ENCODE peak calls at places on chromosome 10, in seven cellular contexts. One of them, this sample, is unnamed.

GRCh38 chr10:98041352-98042043 is 11.1 kb upstream of the CRTAC1 start:
- DNase-seq in left ventricle myocardium inferior: peak; percentile 44
- DNase-seq in psoas muscle: peak; percentile 66
- DNase-seq in fibroblast of lung: peak; percentile 58
- DNase-seq in GM23338: peak; percentile 89
- DNase-seq in astrocyte: peak; percentile 14
- DNase-seq in ovary: no peak
- DNase-seq in this sample: no peak

GRCh38 chr10:96352587-96352986 is 6.2 kb downstream of the OPALIN start:
- DNase-seq in left ventricle myocardium inferior: no peak
- DNase-seq in ovary: no peak
- DNase-seq in astrocyte: no peak
- DNase-seq in fibroblast of lung: no peak
- DNase-seq in GM23338: no peak
- DNase-seq in psoas muscle: no peak
- DNase-seq in this sample: no peak

GRCh38 chr10:129426670-129427069 is 40.4 kb upstream of the MGMT start:
- DNase-seq in psoas muscle: no peak
- DNase-seq in astrocyte: no peak
- DNase-seq in GM23338: no peak
- DNase-seq in fibroblast of lung: no peak
- DNase-seq in left ventricle myocardium inferior: no peak
- DNase-seq in ovary: no peak
- DNase-seq in this sample: no peak

GRCh38 chr10:27815261-27815660 is 69.6 kb upstream of the MKX start:
- DNase-seq in astrocyte: peak; percentile 18
- DNase-seq in fibroblast of lung: no peak
- DNase-seq in GM23338: no peak
- DNase-seq in left ventricle myocardium inferior: no peak
- DNase-seq in ovary: no peak
- DNase-seq in psoas muscle: no peak
- DNase-seq in this sample: no peak

GRCh38 chr10:43862756-43863155 is 214.1 kb upstream of the ZNF32 start:
- DNase-seq in ovary: no peak
- DNase-seq in left ventricle myocardium inferior: no peak
- DNase-seq in psoas muscle: no peak
- DNase-seq in GM23338: no peak
- DNase-seq in fibroblast of lung: no peak
- DNase-seq in astrocyte: no peak
- DNase-seq in this sample: no peak

GRCh38 chr10:132756591-132756990 is 29.4 kb downstream of the NKX6-2 start:
- DNase-seq in GM23338: no peak
- DNase-seq in psoas muscle: no peak
- DNase-seq in left ventricle myocardium inferior: no peak
- DNase-seq in ovary: no peak
- DNase-seq in astrocyte: no peak
- DNase-seq in fibroblast of lung: no peak
- DNase-seq in this sample: no peak

GRCh38 chr10:79345241-79346011 is 1.8 kb upstream of the PPIF start:
- DNase-seq in ovary: peak; percentile 22
- DNase-seq in GM23338: no peak
- DNase-seq in left ventricle myocardium inferior: no peak
- DNase-seq in astrocyte: no peak
- DNase-seq in psoas muscle: no peak
- DNase-seq in fibroblast of lung: no peak
- DNase-seq in this sample: no peak

GRCh38 chr10:73803680-73804286 is 7.6 kb downstream of the NDST2 start:
- DNase-seq in left ventricle myocardium inferior: no peak
- DNase-seq in fibroblast of lung: no peak
- DNase-seq in ovary: no peak
- DNase-seq in psoas muscle: peak; percentile 3
- DNase-seq in GM23338: no peak
- DNase-seq in astrocyte: no peak
- DNase-seq in this sample: no peak

GRCh38 chr10:821322-821721 is 110.2 kb downstream of the LARP4B start:
- DNase-seq in astrocyte: peak; percentile 71
- DNase-seq in ovary: no peak
- DNase-seq in GM23338: no peak
- DNase-seq in fibroblast of lung: no peak
- DNase-seq in left ventricle myocardium inferior: no peak
- DNase-seq in psoas muscle: no peak
- DNase-seq in this sample: no peak

GRCh38 chr10:69248117-69248730 is 28.1 kb downstream of the HKDC1 start:
- DNase-seq in astrocyte: no peak
- DNase-seq in psoas muscle: no peak
- DNase-seq in fibroblast of lung: no peak
- DNase-seq in ovary: no peak
- DNase-seq in left ventricle myocardium inferior: no peak
- DNase-seq in GM23338: no peak
- DNase-seq in this sample: no peak

GRCh38 chr10:119643306-119644214 is 7.6 kb upstream of the BAG3 start:
- DNase-seq in fibroblast of lung: peak; percentile 50
- DNase-seq in left ventricle myocardium inferior: no peak
- DNase-seq in GM23338: no peak
- DNase-seq in ovary: no peak
- DNase-seq in astrocyte: peak; percentile 47
- DNase-seq in psoas muscle: no peak
- DNase-seq in this sample: no peak

GRCh38 chr10:126997801-126998590 is 92.8 kb downstream of the DOCK1 start:
- DNase-seq in psoas muscle: no peak
- DNase-seq in ovary: no peak
- DNase-seq in astrocyte: no peak
- DNase-seq in GM23338: no peak
- DNase-seq in fibroblast of lung: no peak
- DNase-seq in left ventricle myocardium inferior: no peak
- DNase-seq in this sample: no peak

GRCh38 chr10:30803901-30804322 is 174.4 kb upstream of the LYZL2 start:
- DNase-seq in astrocyte: peak; percentile 70
- DNase-seq in psoas muscle: peak; percentile 83
- DNase-seq in ovary: no peak
- DNase-seq in left ventricle myocardium inferior: peak; percentile 50
- DNase-seq in GM23338: no peak
- DNase-seq in fibroblast of lung: peak; percentile 59
- DNase-seq in this sample: no peak

GRCh38 chr10:34341473-34341872 is 473.6 kb downstream of the PARD3 start:
- DNase-seq in ovary: peak; percentile 34
- DNase-seq in GM23338: no peak
- DNase-seq in fibroblast of lung: no peak
- DNase-seq in astrocyte: peak; percentile 24
- DNase-seq in psoas muscle: no peak
- DNase-seq in left ventricle myocardium inferior: no peak
- DNase-seq in this sample: no peak

GRCh38 chr10:77173615-77174461 is 463.8 kb downstream of the KCNMA1 start:
- DNase-seq in left ventricle myocardium inferior: peak; percentile 60
- DNase-seq in GM23338: peak; percentile 90
- DNase-seq in psoas muscle: peak; percentile 81
- DNase-seq in fibroblast of lung: peak; percentile 85
- DNase-seq in ovary: peak; percentile 80
- DNase-seq in astrocyte: peak; percentile 43
- DNase-seq in this sample: no peak

GRCh38 chr10:76738991-76739390 is 898.6 kb downstream of the KCNMA1 start:
- DNase-seq in ovary: no peak
- DNase-seq in left ventricle myocardium inferior: no peak
- DNase-seq in GM23338: no peak
- DNase-seq in psoas muscle: no peak
- DNase-seq in fibroblast of lung: no peak
- DNase-seq in astrocyte: no peak
- DNase-seq in this sample: no peak

GRCh38 chr10:72888151-72888638 is 5.3 kb upstream of the OIT3 start:
- DNase-seq in left ventricle myocardium inferior: no peak
- DNase-seq in fibroblast of lung: no peak
- DNase-seq in ovary: no peak
- DNase-seq in GM23338: no peak
- DNase-seq in astrocyte: no peak
- DNase-seq in psoas muscle: no peak
- DNase-seq in this sample: no peak

DNA sequence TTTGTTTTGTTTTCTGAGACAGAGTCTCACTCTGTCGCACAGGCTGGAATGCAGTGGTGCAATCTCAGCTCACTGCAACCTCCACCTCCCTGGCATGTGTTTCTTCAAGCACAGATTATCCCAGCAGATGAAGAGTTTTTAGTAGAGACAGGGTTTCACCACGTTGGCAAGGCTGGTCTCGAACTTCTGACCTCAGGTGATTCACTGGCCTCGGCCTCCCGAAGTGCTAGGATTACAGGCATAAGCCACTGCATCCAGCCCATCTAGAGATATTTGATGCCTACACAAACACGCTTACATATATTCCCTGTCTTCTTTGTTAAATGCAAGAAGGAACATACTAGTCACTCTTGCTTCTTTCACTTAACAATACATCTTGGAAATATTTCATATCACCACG is 5.9 kb upstream of the PTF1A start:
- DNase-seq in fibroblast of lung: no peak
- DNase-seq in GM23338: no peak
- DNase-seq in ovary: no peak
- DNase-seq in astrocyte: no peak
- DNase-seq in psoas muscle: no peak
- DNase-seq in left ventricle myocardium inferior: no peak
- DNase-seq in this sample: no peak
- H3K27me3 ChIP-seq in fibroblast of lung: peaks cover 6% of the 10 kb centered on the region
- H3K27me3 ChIP-seq in GM23338: peaks cover 100% of the 10 kb centered on the region
- H3K27me3 ChIP-seq in ovary: no peaks in the 10 kb centered on the region
- H3K27me3 ChIP-seq in astrocyte: peaks cover 12% of the 10 kb centered on the region
- H3K27me3 ChIP-seq in psoas muscle: peaks cover 3% of the 10 kb centered on the region
- H3K27me3 ChIP-seq in left ventricle myocardium inferior: peaks cover 94% of the 10 kb centered on the region
- H3K27me3 ChIP-seq in this sample: peaks cover 2% of the 10 kb centered on the region

GRCh38 chr10:86967481-86967941 is 771 bp upstream of the ADIRF start:
- DNase-seq in fibroblast of lung: no peak
- DNase-seq in psoas muscle: no peak
- DNase-seq in astrocyte: no peak
- DNase-seq in GM23338: no peak
- DNase-seq in left ventricle myocardium inferior: no peak
- DNase-seq in ovary: no peak
- DNase-seq in this sample: no peak
- H3K27ac ChIP-seq in fibroblast of lung: no peak overlapping the region
- H3K27ac ChIP-seq in psoas muscle: peak overlapping the region; percentile 92
- H3K27ac ChIP-seq in astrocyte: no peak overlapping the region
- H3K27ac ChIP-seq in GM23338: no peak overlapping the region
- H3K27ac ChIP-seq in left ventricle myocardium inferior: peak overlapping the region; percentile 97
- H3K27ac ChIP-seq in ovary: peak overlapping the region; percentile 99
- H3K27ac ChIP-seq in this sample: peak overlapping the region; percentile 97

GRCh38 chr10:118444016-118444415 is 101.9 kb upstream of the FAM204A start:
- DNase-seq in psoas muscle: no peak
- DNase-seq in fibroblast of lung: no peak
- DNase-seq in astrocyte: no peak
- DNase-seq in left ventricle myocardium inferior: no peak
- DNase-seq in ovary: no peak
- DNase-seq in GM23338: no peak
- DNase-seq in this sample: no peak

GRCh38 chr10:118445535-118445934 is 103.4 kb upstream of the FAM204A start:
- DNase-seq in astrocyte: no peak
- DNase-seq in psoas muscle: no peak
- DNase-seq in left ventricle myocardium inferior: no peak
- DNase-seq in ovary: no peak
- DNase-seq in GM23338: no peak
- DNase-seq in fibroblast of lung: no peak
- DNase-seq in this sample: no peak

GRCh38 chr10:118439824-118440223 is 97.7 kb upstream of the FAM204A start:
- DNase-seq in GM23338: no peak
- DNase-seq in ovary: no peak
- DNase-seq in fibroblast of lung: no peak
- DNase-seq in psoas muscle: no peak
- DNase-seq in astrocyte: no peak
- DNase-seq in left ventricle myocardium inferior: no peak
- DNase-seq in this sample: no peak

GRCh38 chr10:118436742-118437141 is 94.6 kb upstream of the FAM204A start:
- DNase-seq in GM23338: no peak
- DNase-seq in astrocyte: no peak
- DNase-seq in fibroblast of lung: no peak
- DNase-seq in left ventricle myocardium inferior: no peak
- DNase-seq in ovary: no peak
- DNase-seq in psoas muscle: no peak
- DNase-seq in this sample: no peak

GRCh38 chr10:118442032-118442431 is 99.9 kb upstream of the FAM204A start:
- DNase-seq in GM23338: no peak
- DNase-seq in psoas muscle: no peak
- DNase-seq in ovary: no peak
- DNase-seq in fibroblast of lung: no peak
- DNase-seq in left ventricle myocardium inferior: no peak
- DNase-seq in astrocyte: no peak
- DNase-seq in this sample: no peak
- TF ChIP-seq CTCF in GM23338: no peak
- TF ChIP-seq CTCF in psoas muscle: no peak
- TF ChIP-seq CTCF in ovary: no peak
- TF ChIP-seq CTCF in fibroblast of lung: no peak
- TF ChIP-seq CTCF in left ventricle myocardium inferior: no peak
- TF ChIP-seq CTCF in astrocyte: no peak
- TF ChIP-seq CTCF in this sample: no peak

GRCh38 chr10:101094113-101094512 is 32.3 kb downstream of the KAZALD1 start:
- DNase-seq in GM23338: no peak
- DNase-seq in psoas muscle: no peak
- DNase-seq in astrocyte: no peak
- DNase-seq in fibroblast of lung: no peak
- DNase-seq in left ventricle myocardium inferior: no peak
- DNase-seq in ovary: no peak
- DNase-seq in this sample: no peak

GRCh38 chr10:101095550-101096213 is 33.9 kb downstream of the KAZALD1 start:
- DNase-seq in ovary: no peak
- DNase-seq in astrocyte: peak; percentile 17
- DNase-seq in GM23338: peak; percentile 99
- DNase-seq in left ventricle myocardium inferior: peak; percentile 55
- DNase-seq in psoas muscle: peak; percentile 77
- DNase-seq in fibroblast of lung: peak; percentile 45
- DNase-seq in this sample: no peak

GRCh38 chr10:101091546-101092290 is 29.9 kb downstream of the KAZALD1 start:
- DNase-seq in ovary: no peak
- DNase-seq in GM23338: no peak
- DNase-seq in astrocyte: no peak
- DNase-seq in left ventricle myocardium inferior: no peak
- DNase-seq in psoas muscle: no peak
- DNase-seq in fibroblast of lung: no peak
- DNase-seq in this sample: no peak

GRCh38 chr10:101090597-101090996 is 28.8 kb downstream of the KAZALD1 start:
- DNase-seq in GM23338: no peak
- DNase-seq in ovary: no peak
- DNase-seq in left ventricle myocardium inferior: no peak
- DNase-seq in astrocyte: no peak
- DNase-seq in psoas muscle: no peak
- DNase-seq in fibroblast of lung: no peak
- DNase-seq in this sample: no peak

DNA sequence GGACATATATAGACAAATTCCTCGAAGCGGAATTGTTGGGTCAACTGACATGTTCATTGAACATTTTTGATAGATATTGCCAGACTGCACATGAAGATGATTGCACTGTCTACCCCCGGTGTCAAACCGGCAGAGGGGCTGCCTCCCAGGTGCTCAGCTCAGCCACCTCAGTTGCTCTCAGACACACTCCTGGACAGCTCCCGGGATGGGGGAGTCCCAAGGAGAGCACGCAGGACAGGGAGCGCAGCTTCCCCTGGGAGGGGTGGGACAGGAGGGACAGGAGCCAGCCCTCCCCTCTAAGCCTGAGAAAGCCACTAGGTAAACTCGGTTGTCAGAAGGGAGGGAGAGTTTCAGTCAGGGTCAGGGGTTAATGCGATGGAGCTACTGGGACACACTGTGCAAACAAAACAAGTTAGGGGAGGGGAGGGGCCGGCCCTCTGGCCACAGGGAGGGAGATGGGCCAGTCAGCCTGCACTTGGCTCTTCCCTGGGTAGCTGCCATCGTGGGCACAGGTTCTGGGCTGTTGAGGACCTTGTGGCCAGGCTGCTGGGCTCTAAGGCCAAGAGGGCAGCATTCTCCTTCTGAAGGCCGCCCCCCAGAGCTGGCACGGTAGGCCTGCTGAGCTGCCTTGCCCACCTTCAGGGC is 31.1 kb downstream of the KAZALD1 start:
- DNase-seq in psoas muscle: no peak
- DNase-seq in fibroblast of lung: no peak
- DNase-seq in astrocyte: no peak
- DNase-seq in ovary: no peak
- DNase-seq in GM23338: peak; percentile 29
- DNase-seq in left ventricle myocardium inferior: no peak
- DNase-seq in this sample: no peak
- H3K27me3 ChIP-seq in psoas muscle: no peaks in the 10 kb centered on the region
- H3K27me3 ChIP-seq in fibroblast of lung: peaks cover 15% of the 10 kb centered on the region
- H3K27me3 ChIP-seq in astrocyte: peaks cover 53% of the 10 kb centered on the region
- H3K27me3 ChIP-seq in ovary: no peaks in the 10 kb centered on the region
- H3K27me3 ChIP-seq in GM23338: peaks cover 10% of the 10 kb centered on the region
- H3K27me3 ChIP-seq in left ventricle myocardium inferior: peaks cover 100% of the 10 kb centered on the region
- H3K27me3 ChIP-seq in this sample: no peaks in the 10 kb centered on the region

This sample was measured in esophagus squamous epithelium.